ENCODE peak calls at places on chromosomes 2 and 18, in eight cellular contexts. R is T-helper 9 cell, V is bronchial epithelial cell, Q is IMR-90, Y is mammary epithelial cell, E is hepatocyte, Z is dorsolateral prefrontal cortex, J is AG08395. L is an unnamed sample.

GRCh38 chr2:15010346-15010745 is 377.8 kb downstream of the LRATD1 start:
- DNase-seq in Y (no peak), Q (no peak), Z (no peak), E (no peak), V (no peak), R (no peak), J (no peak), L (no peak)

GRCh38 chr2:37457401-37457901 is 113.0 kb downstream of the QPCT start:
- DNase-seq in R (no peak), Y (no peak), E (no peak), Q (peak), J (peak), Z (no peak), V (no peak), L (no peak)

GRCh38 chr2:10137053-10137843 is 14.7 kb downstream of the RRM2 start:
- DNase-seq in Z (no peak), J (no peak), R (no peak), Y (peak), V (peak), Q (no peak), E (no peak), L (peak)

GRCh38 chr18:9854801-9855676 is 30.7 kb upstream of the TXNDC2 start:
- DNase-seq in Y (no peak), R (no peak), V (peak), J (no peak), Q (peak), Z (no peak), E (peak), L (no peak)

GRCh38 chr18:59323931-59324622 is 5.6 kb upstream of the CPLX4 start:
- DNase-seq in E (no peak), Q (peak), J (peak), Y (peak), R (no peak), Z (no peak), V (no peak), L (no peak)

GRCh38 chr2:72031346-72032115 is 116.1 kb downstream of the CYP26B1 start:
- DNase-seq in R (no peak), Y (no peak), E (no peak), V (no peak), J (no peak), Q (no peak), Z (peak), L (no peak)

GRCh38 chr2:15786901-15787300 is 153.4 kb upstream of the MYCN start:
- DNase-seq in Y (no peak), E (no peak), Q (no peak), R (no peak), V (no peak), J (no peak), Z (no peak), L (no peak)

GRCh38 chr2:27282892-27283291 is 663 bp downstream of the TRIM54 start:
- DNase-seq in Y (no peak), E (no peak), R (no peak), Z (no peak), Q (no peak), J (no peak), V (peak), L (peak)

GRCh38 chr18:24674236-24675004 is 214.0 kb downstream of the HRH4 start:
- DNase-seq in Y (peak), V (no peak), Q (no peak), Z (no peak), J (no peak), R (no peak), E (no peak), L (no peak)

GRCh38 chr18:72543362-72544055 is 633 bp downstream of the CBLN2 start:
- DNase-seq in R (no peak), J (no peak), Q (no peak), V (no peak), E (no peak), Z (no peak), Y (no peak), L (no peak)

L was measured in epithelial cell of esophagus.